ENCODE peak calls at places on chromosome 1, in six cellular contexts. C is body of pancreas, J is caudate nucleus, U is hepatic stellate cell, K is cerebellum, W is mesendoderm. Q is an unnamed sample.

GRCh38 chr1:33349778-33350610 is 29.1 kb upstream of the A3GALT2 start:
- DNase-seq in U (peak), W (peak), J (peak), C (peak), K (peak), Q (no peak)

GRCh38 chr1:216576246-216576645 is 147.0 kb downstream of the ESRRG start:
- DNase-seq in J (no peak), W (no peak), C (no peak), U (no peak), K (no peak), Q (no peak)

GRCh38 chr1:206002833-206003532 is at the start of gene RAB7B:
- DNase-seq in W (no peak), C (no peak), U (peak), K (no peak), J (no peak), Q (no peak)

GRCh38 chr1:225695578-225696332 is 42.8 kb upstream of the ENAH start:
- DNase-seq in C (no peak), U (peak), J (no peak), W (no peak), K (no peak), Q (no peak)

GRCh38 chr1:156887324-156887723 is 6.2 kb upstream of the PEAR1 start:
- DNase-seq in C (no peak), W (no peak), J (no peak), U (no peak), K (no peak), Q (no peak)

GRCh38 chr1:228267962-228268890 is 60.4 kb downstream of the OBSCN start:
- DNase-seq in K (no peak), U (no peak), J (no peak), W (peak), C (no peak), Q (no peak)

GRCh38 chr1:16984717-16985116 is 4.3 kb upstream of the MFAP2 start:
- DNase-seq in C (no peak), K (no peak), U (peak), W (peak), J (no peak), Q (no peak)

GRCh38 chr1:246187834-246188372 is 319.2 kb downstream of the SMYD3 start:
- DNase-seq in C (no peak), U (no peak), J (no peak), W (no peak), K (no peak), Q (no peak)

GRCh38 chr1:183180213-183180612 is 5.9 kb upstream of the LAMC2 start:
- DNase-seq in W (no peak), J (no peak), K (peak), C (peak), U (peak), Q (peak)

GRCh38 chr1:11807087-11807486 is 1.1 kb downstream of the CLCN6 start:
- DNase-seq in C (no peak), U (no peak), K (no peak), J (no peak), W (no peak), Q (no peak)

GRCh38 chr1:156927215-156928042 is 7.0 kb downstream of the LRRC71 start:
- DNase-seq in C (peak), W (peak), U (peak), K (peak), J (peak), Q (no peak)

GRCh38 chr1:6646499-6647148 is 22.0 kb downstream of the THAP3 start:
- DNase-seq in K (peak), U (peak), W (peak), C (peak), J (peak), Q (no peak)

GRCh38 chr1:54982739-54983138 is 2.3 kb downstream of the TMEM61 start:
- DNase-seq in C (no peak), U (no peak), W (no peak), K (no peak), J (no peak), Q (no peak)

GRCh38 chr1:160777486-160778089 is 18.4 kb upstream of the LY9 start:
- DNase-seq in K (no peak), U (no peak), W (peak), J (no peak), C (peak), Q (no peak)

GRCh38 chr1:23394176-23394575 is 24.5 kb upstream of the ZNF436 start:
- DNase-seq in U (peak), K (no peak), J (no peak), C (no peak), W (no peak), Q (no peak)

GRCh38 chr1:22383526-22384291 is 67.9 kb upstream of the ZBTB40 start:
- DNase-seq in K (no peak), C (no peak), U (no peak), W (no peak), J (peak), Q (no peak)

GRCh38 chr1:168488153-168488552 is 55.6 kb downstream of the XCL2 start:
- DNase-seq in J (no peak), K (peak), C (peak), W (no peak), U (no peak), Q (no peak)

GRCh38 chr1:172203135-172203823 is 217.2 kb upstream of the C1orf105 start:
- DNase-seq in C (no peak), J (no peak), U (no peak), K (no peak), W (peak), Q (no peak)

GRCh38 chr1:67683306-67683705 is 1.7 kb upstream of the GADD45A start:
- DNase-seq in W (no peak), J (no peak), U (peak), C (no peak), K (no peak), Q (peak)

GRCh38 chr1:224582041-224582440 is 34.1 kb upstream of the CNIH3 start:
- DNase-seq in W (no peak), J (no peak), C (no peak), K (no peak), U (no peak), Q (no peak)

GRCh38 chr1:243549108-243549507 is 293.3 kb downstream of the SDCCAG8 start:
- DNase-seq in W (no peak), C (no peak), U (peak), K (no peak), J (no peak), Q (peak)

GRCh38 chr1:77757616-77758015 is 2.0 kb downstream of the USP33 start:
- DNase-seq in K (no peak), W (no peak), C (no peak), U (peak), J (no peak), Q (peak)

GRCh38 chr1:212219679-212220463 is 65.3 kb upstream of the PPP2R5A start:
- DNase-seq in C (no peak), W (peak), K (no peak), U (no peak), J (no peak), Q (peak)

GRCh38 chr1:66475940-66476339 is 58.0 kb upstream of the SGIP1 start:
- DNase-seq in J (no peak), K (no peak), C (no peak), W (peak), U (no peak), Q (no peak)

GRCh38 chr1:210250998-210251679 is 18.5 kb downstream of the SERTAD4 start:
- DNase-seq in W (peak), C (peak), K (peak), J (peak), U (peak), Q (no peak)

Q was measured in epithelial cell of proximal tubule.